ENCODE peak calls at places on chromosomes 3 and 15, in seven cellular contexts. W, T, E, M, N, X and O are unnamed samples.

GRCh38 chr3:11185564-11186317 is 31.4 kb downstream of the HRH1 start:
- DNase-seq in W (no peak), E (no peak), T (peak; percentile 83), N (no peak), X (no peak), M (no peak), O (peak; percentile 91)

GRCh38 chr15:34347951-34348638 is 5.0 kb downstream of the NUTM1 start:
- DNase-seq in W (no peak), N (peak; percentile 37), E (no peak), X (no peak), T (no peak), M (no peak), O (no peak)

GRCh38 chr3:132386259-132386658 is 31.0 kb upstream of the DNAJC13 start:
- DNase-seq in M (no peak), N (no peak), X (no peak), T (no peak), W (no peak), E (no peak), O (no peak)

GRCh38 chr3:123299581-123299980 is 97.8 kb downstream of the SEC22A start:
- DNase-seq in T (no peak), N (no peak), W (no peak), E (no peak), M (no peak), X (no peak), O (no peak)

GRCh38 chr3:21752749-21753347 is 1.8 kb upstream of the ZNF385D start:
- DNase-seq in W (no peak), T (no peak), N (no peak), M (peak; percentile 60), X (peak; percentile 2), E (peak; percentile 19), O (no peak)

GRCh38 chr15:90119367-90119766 is 17.1 kb upstream of the IDH2 start:
- DNase-seq in W (no peak), X (no peak), N (no peak), E (no peak), T (no peak), M (no peak), O (no peak)

GRCh38 chr3:119340436-119340835 is 46.3 kb downstream of the ARHGAP31 start:
- DNase-seq in E (no peak), M (no peak), W (no peak), X (no peak), T (no peak), N (no peak), O (no peak)

GRCh38 chr15:28191832-28192231 is 92.7 kb upstream of the OCA2 start:
- DNase-seq in T (no peak), W (no peak), X (no peak), E (no peak), N (no peak), M (peak; percentile 89), O (no peak)

GRCh38 chr3:64902117-64902516 is 214.3 kb upstream of the ADAMTS9 start:
- DNase-seq in X (no peak), N (no peak), T (no peak), W (no peak), M (no peak), E (no peak), O (no peak)

GRCh38 chr3:197408177-197408957 is 110.0 kb upstream of the DLG1 start:
- DNase-seq in T (no peak), W (no peak), X (peak; percentile 16), N (no peak), E (no peak), M (peak; percentile 1), O (no peak)

DNA sequence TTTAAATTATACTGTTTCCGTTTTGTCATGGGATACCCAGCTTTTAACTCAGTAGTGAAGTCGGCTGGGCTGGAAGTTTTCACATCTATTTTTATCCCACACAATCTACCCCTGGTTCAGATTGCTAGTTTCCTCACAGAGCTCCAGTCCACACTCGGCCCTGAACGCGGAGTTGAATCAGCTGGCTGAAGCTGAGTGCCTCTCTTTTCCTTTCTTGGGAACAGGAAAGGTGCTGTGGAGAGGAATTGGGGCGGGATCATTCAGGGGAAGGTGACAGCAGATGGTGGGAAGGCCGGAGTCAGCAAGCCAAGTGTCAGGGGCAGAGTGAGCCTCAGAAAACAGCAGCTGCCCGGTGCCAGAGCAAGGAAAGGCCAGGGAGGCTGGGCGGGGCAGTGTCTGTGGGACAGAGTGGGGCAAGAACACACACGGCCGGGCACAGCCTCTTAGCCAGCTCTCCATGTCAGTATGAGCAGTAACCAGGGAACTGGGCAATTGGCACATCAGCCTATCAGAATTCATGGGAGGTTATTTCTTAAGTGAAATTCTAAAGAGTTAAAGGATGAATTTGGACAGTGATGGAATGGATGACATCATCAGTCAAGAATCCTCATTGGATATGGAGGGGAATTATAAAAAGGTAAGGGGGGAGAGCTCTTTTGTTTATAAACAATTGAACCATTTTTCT is 135.7 kb upstream of the IL12A start:
- DNase-seq in T (no peak), W (no peak), N (no peak), M (no peak), X (no peak), E (no peak), O (no peak)
- TF ChIP-seq JUND in T (no peak), W (no peak), N (peak; percentile 87), M (peak; percentile 19), X (no peak), E (no peak), O (no peak)

DNA sequence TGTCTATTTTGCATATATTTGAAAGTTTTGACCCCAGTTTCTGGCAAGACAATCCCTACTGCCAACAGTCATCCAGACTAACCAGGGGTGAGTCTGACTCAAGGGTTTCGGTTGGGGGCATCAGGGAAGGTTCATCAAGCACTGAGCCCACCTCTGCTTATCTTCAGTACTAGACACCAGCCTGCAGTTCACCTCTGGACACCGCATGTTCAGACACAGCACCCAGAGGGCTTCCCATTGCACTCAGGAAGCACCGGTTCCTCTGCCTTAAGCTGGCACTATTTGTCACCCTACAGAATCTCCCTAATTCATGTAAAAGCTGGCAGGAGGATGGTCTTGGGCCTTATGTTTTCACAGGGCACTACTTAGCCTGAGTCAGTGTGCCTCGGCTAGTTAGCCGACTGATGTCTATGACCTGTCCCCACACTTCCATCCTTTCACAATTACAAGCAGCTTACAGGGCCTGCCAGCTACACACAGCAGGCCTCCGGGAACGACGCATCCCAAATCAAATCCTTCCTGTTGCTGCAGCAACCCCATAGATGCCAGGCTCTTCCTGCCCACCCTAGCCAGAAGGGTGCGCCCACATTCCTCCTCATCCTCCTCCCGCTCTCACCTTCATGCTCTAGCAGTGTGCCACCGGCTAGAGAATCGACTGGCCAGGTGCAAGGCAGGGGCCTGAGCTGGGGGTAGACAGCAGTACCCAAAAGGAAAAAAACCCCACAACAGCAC is 52.5 kb downstream of the SH3BP5 start:
- DNase-seq in W (no peak), X (no peak), M (no peak), T (no peak), N (no peak), E (no peak), O (no peak)
- TF ChIP-seq JUND in W (no peak), X (no peak), M (no peak), T (no peak), N (no peak), E (no peak), O (no peak)

GRCh38 chr3:195129644-195130492 is 141.1 kb downstream of the XXYLT1 start:
- DNase-seq in E (no peak), N (no peak), X (no peak), M (no peak), W (peak; percentile 99), T (no peak), O (no peak)
- TF ChIP-seq JUND in E (peak; percentile 47), N (no peak), X (no peak), M (no peak), W (peak; percentile 96), T (no peak), O (no peak)

GRCh38 chr3:52218454-52218853 is 7.0 kb downstream of the TLR9 start:
- DNase-seq in E (peak; percentile 52), N (no peak), M (no peak), T (no peak), X (no peak), W (no peak), O (no peak)

GRCh38 chr3:52221563-52222318 is 3.7 kb downstream of the TLR9 start:
- DNase-seq in X (no peak), T (no peak), E (no peak), W (no peak), N (peak; percentile 44), M (no peak), O (no peak)

GRCh38 chr3:52221141-52221562 is 4.3 kb downstream of the TLR9 start:
- DNase-seq in T (no peak), N (peak; percentile 43), X (no peak), E (no peak), W (no peak), M (no peak), O (no peak)

GRCh38 chr3:52218953-52219650 is 6.3 kb downstream of the TLR9 start:
- DNase-seq in X (no peak), M (no peak), E (no peak), N (no peak), W (no peak), T (no peak), O (peak; percentile 55)

DNA sequence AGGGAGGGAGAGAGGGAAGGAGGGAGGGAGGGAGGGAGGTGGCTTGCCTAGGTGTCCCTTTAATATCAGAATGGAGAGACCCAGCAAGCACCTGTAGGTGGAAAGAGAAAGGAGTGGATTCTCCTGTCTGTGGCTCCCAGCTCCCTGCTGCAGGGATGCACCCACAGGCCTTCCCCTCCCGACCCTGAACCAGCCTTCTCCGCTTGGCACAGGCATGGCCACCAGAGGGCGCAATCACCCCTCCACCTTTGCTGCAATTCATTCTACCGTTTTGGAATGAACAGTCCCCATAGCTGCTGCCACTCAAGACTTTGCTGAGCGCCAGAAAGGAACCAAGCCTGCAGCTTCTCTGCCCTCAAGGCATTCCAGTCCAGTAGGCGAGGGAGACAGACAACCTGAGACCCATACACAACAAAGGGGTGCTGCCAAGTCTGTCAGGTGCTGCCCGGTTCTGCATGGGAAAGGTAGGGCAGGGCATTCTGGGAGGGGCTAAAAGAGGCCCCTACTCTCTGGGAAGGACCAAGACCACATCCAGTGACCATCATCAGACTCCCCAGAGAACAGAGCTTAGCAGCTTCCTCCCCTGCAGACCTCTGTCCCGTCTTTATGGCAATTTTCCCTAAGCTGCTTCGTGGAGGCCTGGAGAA is 4.9 kb downstream of the TLR9 start:
- DNase-seq in E (peak; percentile 75), M (peak; percentile 93), T (peak; percentile 54), N (peak; percentile 96), W (no peak), X (peak; percentile 49), O (peak; percentile 84)
- TF ChIP-seq JUND in E (no peak), M (no peak), T (no peak), N (no peak), W (no peak), X (no peak), O (no peak)